ENCODE peak calls at places on chromosomes 1 and 21, in eight cellular contexts. P is astrocyte of the hippocampus; Q is activated naive CD8-positive, alpha-beta T cell treated with anti-CD3 and anti-CD28 coated beads, Interleukin-2, amount 50 U/mL, for 24 hours; M is uterus; E is T-helper 9 cell; Y is ovary; R is HFF-Myc; X is activated CD8-positive, alpha-beta memory T cell treated with anti-CD3 and anti-CD28 coated beads, Interleukin-2, amount 50 U/mL, for 48 hours. Z is an unnamed sample.

GRCh38 chr1:15678578-15678977 is 5.5 kb upstream of the PLEKHM2 start:
- DNase-seq in Q (no peak), R (peak), Y (no peak), M (no peak), E (no peak), X (no peak), P (peak), Z (no peak)

GRCh38 chr1:234707641-234708040 is 97.7 kb upstream of the IRF2BP2 start:
- DNase-seq in Q (no peak), M (no peak), Y (no peak), E (no peak), P (no peak), X (no peak), R (no peak), Z (no peak)

GRCh38 chr1:245654460-245655050 is 499.8 kb downstream of the KIF26B start:
- DNase-seq in X (no peak), Y (no peak), M (no peak), E (no peak), R (no peak), Q (no peak), P (no peak), Z (no peak)

GRCh38 chr1:15627343-15627988 is 10.2 kb downstream of the DDI2 start:
- DNase-seq in Q (peak), Y (no peak), E (no peak), M (no peak), X (no peak), R (peak), P (no peak), Z (no peak)

GRCh38 chr1:205199090-205199930 is 12.2 kb downstream of the DSTYK start:
- DNase-seq in P (no peak), Q (peak), R (peak), Y (no peak), X (peak), M (no peak), E (no peak), Z (no peak)

GRCh38 chr1:169259816-169260215 is 107.8 kb downstream of the NME7 start:
- DNase-seq in E (no peak), Q (no peak), R (no peak), P (no peak), M (no peak), X (no peak), Y (no peak), Z (no peak)

GRCh38 chr1:55650449-55650848 is 435.3 kb upstream of the USP24 start:
- DNase-seq in Y (peak), Q (no peak), M (no peak), X (no peak), P (peak), R (no peak), E (no peak), Z (no peak)

GRCh38 chr21:19566975-19567374 is 1163.4 kb upstream of the TMPRSS15 start:
- DNase-seq in X (no peak), Y (no peak), Q (no peak), P (no peak), E (no peak), M (no peak), R (no peak), Z (no peak)

GRCh38 chr1:192830596-192831241 is 21.9 kb downstream of the RGS2 start:
- DNase-seq in M (no peak), R (no peak), Y (no peak), Q (no peak), E (no peak), X (no peak), P (no peak), Z (no peak)

GRCh38 chr1:67058761-67059160 is 4.8 kb upstream of the SLC35D1 start:
- DNase-seq in M (no peak), Y (no peak), E (no peak), R (no peak), X (no peak), P (peak), Q (no peak), Z (no peak)

GRCh38 chr1:218351617-218352438 is 6.7 kb downstream of the TGFB2 start:
- DNase-seq in P (peak), E (peak), Y (no peak), R (no peak), M (peak), Q (peak), X (no peak), Z (no peak)

GRCh38 chr21:37593015-37593414 is 226.4 kb downstream of the DYRK1A start:
- DNase-seq in P (no peak), Y (no peak), Q (no peak), X (no peak), E (no peak), R (no peak), M (no peak), Z (no peak)

GRCh38 chr1:215056584-215056983 is 26.0 kb upstream of the KCNK2 start:
- DNase-seq in M (no peak), Y (no peak), P (peak), R (no peak), X (no peak), Q (no peak), E (no peak), Z (no peak)